ENCODE peak calls at places on chromosomes 7 and 10, in five cellular contexts. E is posterior vena cava; D is natural killer cell treated with Interleukin-12 subunit alpha and Interleukin-12 subunit beta and Interleukin-15 and Interleukin-18, amount 100 ng/mL, for 72 hours; T is aorta; Y is NCI-H2081. N is an unnamed sample.

GRCh38 chr10:115659616-115660015 is 566.5 kb downstream of the ATRNL1 start:
- DNase-seq in T (no peak), D (no peak), E (no peak), Y (no peak), N (no peak)

GRCh38 chr7:142882338-142882678 is 3.2 kb downstream of the TRPV6 start:
- DNase-seq in D (no peak), Y (no peak), T (no peak), E (no peak), N (no peak)

GRCh38 chr10:78870458-78870857 is 198.3 kb upstream of the ZMIZ1 start:
- DNase-seq in Y (no peak), D (no peak), E (no peak), T (no peak), N (no peak)

GRCh38 chr7:29319719-29320521 is 125.3 kb downstream of the CHN2 start:
- DNase-seq in Y (no peak), E (no peak), T (peak), D (no peak), N (peak)

GRCh38 chr10:30645340-30645827 is 15.8 kb upstream of the LYZL2 start:
- DNase-seq in E (no peak), T (peak), D (no peak), Y (no peak), N (no peak)

GRCh38 chr7:128358233-128358632 is 3.3 kb downstream of the PRRT4 start:
- DNase-seq in T (no peak), D (no peak), Y (no peak), E (no peak), N (no peak)

GRCh38 chr10:36506696-36507477 is 618.5 kb upstream of the ANKRD30A start:
- DNase-seq in D (no peak), T (no peak), E (no peak), Y (no peak), N (no peak)

GRCh38 chr7:88020953-88021650 is 87.1 kb downstream of the ADAM22 start:
- DNase-seq in Y (no peak), T (no peak), E (no peak), D (no peak), N (no peak)

GRCh38 chr7:23467281-23467680 is 3.0 kb downstream of the IGF2BP3 start:
- DNase-seq in D (no peak), T (no peak), E (no peak), Y (no peak), N (peak)

GRCh38 chr10:26441491-26442214 is 3.5 kb downstream of the APBB1IP start:
- DNase-seq in E (no peak), Y (no peak), D (no peak), T (no peak), N (no peak)

GRCh38 chr10:45181483-45181882 is 133.9 kb downstream of the OR13A1 start:
- DNase-seq in T (peak), E (peak), D (no peak), Y (no peak), N (no peak)

GRCh38 chr10:111083222-111084095 is 6.6 kb downstream of the ADRA2A start:
- DNase-seq in T (no peak), Y (no peak), D (no peak), E (no peak), N (no peak)

GRCh38 chr10:99292159-99292558 is 37.0 kb upstream of the CNNM1 start:
- DNase-seq in Y (no peak), E (no peak), D (no peak), T (no peak), N (no peak)

N was measured in GM06990.